ENCODE peak calls at places on chromosomes 6 and 20, in nine cellular contexts. One of them, this sample, is unnamed.

GRCh38 chr20:14444106-14444505 is 106.7 kb upstream of the FLRT3 start:
- DNase-seq in transverse colon: no peak
- DNase-seq in ovary: no peak
- DNase-seq in tibial nerve: no peak
- DNase-seq in endothelial cell of umbilical vein: no peak
- DNase-seq in heart left ventricle: no peak
- DNase-seq in HepG2: no peak
- DNase-seq in HCT116: no peak
- DNase-seq in sigmoid colon: no peak
- DNase-seq in this sample: no peak

GRCh38 chr6:101114703-101115102 is 233.6 kb upstream of the ASCC3 start:
- DNase-seq in sigmoid colon: no peak
- DNase-seq in transverse colon: no peak
- DNase-seq in ovary: no peak
- DNase-seq in tibial nerve: no peak
- DNase-seq in heart left ventricle: no peak
- DNase-seq in HepG2: peak; percentile 10
- DNase-seq in endothelial cell of umbilical vein: no peak
- DNase-seq in HCT116: peak; percentile 18
- DNase-seq in this sample: no peak

GRCh38 chr6:157887892-157888291 is 64.8 kb downstream of the SNX9 start:
- DNase-seq in HepG2: no peak
- DNase-seq in heart left ventricle: no peak
- DNase-seq in tibial nerve: no peak
- DNase-seq in HCT116: no peak
- DNase-seq in endothelial cell of umbilical vein: no peak
- DNase-seq in ovary: no peak
- DNase-seq in transverse colon: no peak
- DNase-seq in sigmoid colon: no peak
- DNase-seq in this sample: no peak

GRCh38 chr6:39908838-39909583 is 25.3 kb downstream of the MOCS1 start:
- DNase-seq in HepG2: no peak
- DNase-seq in transverse colon: no peak
- DNase-seq in tibial nerve: no peak
- DNase-seq in sigmoid colon: peak; percentile 28
- DNase-seq in endothelial cell of umbilical vein: no peak
- DNase-seq in HCT116: no peak
- DNase-seq in heart left ventricle: no peak
- DNase-seq in ovary: no peak
- DNase-seq in this sample: no peak

GRCh38 chr20:34874094-34874654 is 1.5 kb upstream of the GGT7 start:
- DNase-seq in tibial nerve: peak; percentile 76
- DNase-seq in heart left ventricle: peak; percentile 75
- DNase-seq in HCT116: peak; percentile 79
- DNase-seq in sigmoid colon: peak; percentile 88
- DNase-seq in transverse colon: peak; percentile 88
- DNase-seq in HepG2: peak; percentile 90
- DNase-seq in ovary: peak; percentile 76
- DNase-seq in endothelial cell of umbilical vein: peak; percentile 90
- DNase-seq in this sample: peak; percentile 68

GRCh38 chr6:147003186-147003585 is 201.0 kb upstream of the STXBP5 start:
- DNase-seq in sigmoid colon: no peak
- DNase-seq in HCT116: no peak
- DNase-seq in transverse colon: no peak
- DNase-seq in ovary: no peak
- DNase-seq in HepG2: no peak
- DNase-seq in endothelial cell of umbilical vein: no peak
- DNase-seq in heart left ventricle: no peak
- DNase-seq in tibial nerve: no peak
- DNase-seq in this sample: no peak

GRCh38 chr6:29653452-29654038 is 3.3 kb upstream of the MOG start:
- DNase-seq in sigmoid colon: no peak
- DNase-seq in transverse colon: peak; percentile 23
- DNase-seq in heart left ventricle: peak; percentile 39
- DNase-seq in tibial nerve: no peak
- DNase-seq in HCT116: peak; percentile 74
- DNase-seq in endothelial cell of umbilical vein: peak; percentile 66
- DNase-seq in HepG2: peak; percentile 69
- DNase-seq in ovary: no peak
- DNase-seq in this sample: no peak

GRCh38 chr20:22408521-22409402 is 175.6 kb downstream of the FOXA2 start:
- DNase-seq in ovary: no peak
- DNase-seq in transverse colon: no peak
- DNase-seq in HepG2: no peak
- DNase-seq in HCT116: no peak
- DNase-seq in tibial nerve: no peak
- DNase-seq in heart left ventricle: no peak
- DNase-seq in sigmoid colon: no peak
- DNase-seq in endothelial cell of umbilical vein: no peak
- DNase-seq in this sample: no peak

GRCh38 chr20:24362080-24362479 is 107.3 kb upstream of the SYNDIG1 start:
- DNase-seq in endothelial cell of umbilical vein: no peak
- DNase-seq in HCT116: no peak
- DNase-seq in transverse colon: no peak
- DNase-seq in sigmoid colon: no peak
- DNase-seq in tibial nerve: no peak
- DNase-seq in HepG2: no peak
- DNase-seq in heart left ventricle: no peak
- DNase-seq in ovary: no peak
- DNase-seq in this sample: no peak

GRCh38 chr20:57205625-57206219 is 60.7 kb downstream of the BMP7 start:
- DNase-seq in ovary: no peak
- DNase-seq in endothelial cell of umbilical vein: no peak
- DNase-seq in sigmoid colon: no peak
- DNase-seq in HCT116: peak; percentile 81
- DNase-seq in tibial nerve: no peak
- DNase-seq in transverse colon: no peak
- DNase-seq in HepG2: no peak
- DNase-seq in heart left ventricle: no peak
- DNase-seq in this sample: no peak

GRCh38 chr6:46565531-46565930 is 74.3 kb upstream of the RCAN2 start:
- DNase-seq in HCT116: no peak
- DNase-seq in heart left ventricle: no peak
- DNase-seq in tibial nerve: no peak
- DNase-seq in transverse colon: no peak
- DNase-seq in sigmoid colon: no peak
- DNase-seq in HepG2: no peak
- DNase-seq in endothelial cell of umbilical vein: no peak
- DNase-seq in ovary: no peak
- DNase-seq in this sample: no peak

GRCh38 chr6:168562576-168563151 is 121.7 kb downstream of the SMOC2 start:
- DNase-seq in endothelial cell of umbilical vein: no peak
- DNase-seq in ovary: no peak
- DNase-seq in HepG2: no peak
- DNase-seq in heart left ventricle: no peak
- DNase-seq in HCT116: no peak
- DNase-seq in transverse colon: no peak
- DNase-seq in sigmoid colon: no peak
- DNase-seq in tibial nerve: no peak
- DNase-seq in this sample: no peak

GRCh38 chr20:6086868-6087267 is 33.0 kb upstream of the LRRN4 start:
- DNase-seq in HepG2: no peak
- DNase-seq in tibial nerve: no peak
- DNase-seq in endothelial cell of umbilical vein: no peak
- DNase-seq in transverse colon: no peak
- DNase-seq in HCT116: no peak
- DNase-seq in ovary: no peak
- DNase-seq in heart left ventricle: no peak
- DNase-seq in sigmoid colon: no peak
- DNase-seq in this sample: no peak

DNA sequence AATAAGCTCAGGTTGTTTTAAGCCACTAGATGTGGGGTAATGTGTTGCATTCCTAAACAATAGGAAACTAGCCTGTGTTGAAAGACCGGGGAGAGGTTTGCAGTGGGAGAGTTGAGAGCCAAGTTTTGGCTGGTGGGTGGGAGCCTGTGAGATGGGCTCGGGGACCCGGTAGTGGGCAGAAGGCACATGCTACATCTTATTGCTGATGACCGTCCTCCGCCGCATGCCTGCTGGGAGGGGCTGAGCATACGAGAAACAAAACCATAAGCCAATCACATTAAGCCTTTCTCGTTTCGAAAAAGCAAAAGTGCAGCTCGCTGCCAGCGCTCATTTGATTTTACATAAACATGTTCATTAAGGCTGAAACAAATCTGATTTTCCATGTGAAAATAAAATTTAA is 57.4 kb upstream of the MPC1 start:
- DNase-seq in HepG2: no peak
- DNase-seq in transverse colon: no peak
- DNase-seq in endothelial cell of umbilical vein: no peak
- DNase-seq in HCT116: no peak
- DNase-seq in heart left ventricle: no peak
- DNase-seq in ovary: no peak
- DNase-seq in sigmoid colon: no peak
- DNase-seq in tibial nerve: no peak
- DNase-seq in this sample: no peak
- TF ChIP-seq POLR2A in HepG2: no peak
- TF ChIP-seq POLR2A in transverse colon: no peak
- TF ChIP-seq POLR2A in endothelial cell of umbilical vein: no peak
- TF ChIP-seq POLR2A in HCT116: no peak
- TF ChIP-seq POLR2A in heart left ventricle: no peak
- TF ChIP-seq POLR2A in ovary: no peak
- TF ChIP-seq POLR2A in sigmoid colon: no peak
- TF ChIP-seq POLR2A in tibial nerve: no peak
- TF ChIP-seq POLR2A in this sample: no peak

GRCh38 chr6:143949962-143950361 is 58.1 kb downstream of the PLAGL1 start:
- DNase-seq in endothelial cell of umbilical vein: no peak
- DNase-seq in tibial nerve: no peak
- DNase-seq in ovary: no peak
- DNase-seq in transverse colon: no peak
- DNase-seq in HCT116: no peak
- DNase-seq in HepG2: no peak
- DNase-seq in sigmoid colon: no peak
- DNase-seq in heart left ventricle: no peak
- DNase-seq in this sample: no peak

GRCh38 chr6:143950874-143951273 is 57.2 kb downstream of the PLAGL1 start:
- DNase-seq in tibial nerve: no peak
- DNase-seq in HepG2: peak; percentile 35
- DNase-seq in HCT116: no peak
- DNase-seq in heart left ventricle: no peak
- DNase-seq in ovary: no peak
- DNase-seq in transverse colon: no peak
- DNase-seq in endothelial cell of umbilical vein: no peak
- DNase-seq in sigmoid colon: no peak
- DNase-seq in this sample: no peak

GRCh38 chr6:143949535-143949934 is 58.5 kb downstream of the PLAGL1 start:
- DNase-seq in transverse colon: no peak
- DNase-seq in endothelial cell of umbilical vein: no peak
- DNase-seq in HCT116: no peak
- DNase-seq in tibial nerve: no peak
- DNase-seq in ovary: no peak
- DNase-seq in sigmoid colon: no peak
- DNase-seq in HepG2: no peak
- DNase-seq in heart left ventricle: no peak
- DNase-seq in this sample: no peak

GRCh38 chr6:143952386-143952785 is 55.7 kb downstream of the PLAGL1 start:
- DNase-seq in ovary: no peak
- DNase-seq in tibial nerve: no peak
- DNase-seq in heart left ventricle: no peak
- DNase-seq in transverse colon: no peak
- DNase-seq in HCT116: no peak
- DNase-seq in HepG2: no peak
- DNase-seq in sigmoid colon: no peak
- DNase-seq in endothelial cell of umbilical vein: no peak
- DNase-seq in this sample: no peak

DNA sequence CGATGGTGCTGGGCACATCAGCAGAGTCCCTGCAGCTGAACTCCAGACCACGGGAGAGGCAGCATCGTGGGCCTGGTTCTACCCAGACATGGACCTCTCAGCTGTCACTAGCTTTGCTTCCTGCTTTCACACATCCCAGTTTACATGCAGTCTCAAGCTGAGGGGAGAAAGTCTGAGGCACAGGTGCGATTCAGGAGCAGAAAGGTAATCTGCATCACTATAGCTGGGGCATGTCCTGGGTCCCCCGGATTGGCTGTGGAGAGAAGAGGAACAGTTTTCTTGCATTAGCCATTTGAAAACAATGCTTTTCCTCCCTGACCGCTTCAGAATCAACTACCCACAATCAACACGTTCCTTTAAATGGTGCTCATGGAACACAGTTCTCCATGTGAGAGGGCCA is 59.9 kb downstream of the PLAGL1 start:
- DNase-seq in endothelial cell of umbilical vein: no peak
- DNase-seq in sigmoid colon: no peak
- DNase-seq in transverse colon: no peak
- DNase-seq in ovary: no peak
- DNase-seq in HCT116: no peak
- DNase-seq in heart left ventricle: no peak
- DNase-seq in tibial nerve: no peak
- DNase-seq in HepG2: no peak
- DNase-seq in this sample: no peak
- H3K4me3 ChIP-seq in endothelial cell of umbilical vein: no peak overlapping the region
- H3K4me3 ChIP-seq in sigmoid colon: no peak overlapping the region
- H3K4me3 ChIP-seq in transverse colon: no peak overlapping the region
- H3K4me3 ChIP-seq in ovary: no peak overlapping the region
- H3K4me3 ChIP-seq in HCT116: no peak overlapping the region
- H3K4me3 ChIP-seq in heart left ventricle: no peak overlapping the region
- H3K4me3 ChIP-seq in tibial nerve: no peak overlapping the region
- H3K4me3 ChIP-seq in HepG2: no peak overlapping the region
- H3K4me3 ChIP-seq in this sample: no peak overlapping the region

GRCh38 chr6:43510827-43511163 is 649 bp upstream of the LRRC73 start:
- DNase-seq in tibial nerve: no peak
- DNase-seq in heart left ventricle: no peak
- DNase-seq in HCT116: no peak
- DNase-seq in transverse colon: peak; percentile 72
- DNase-seq in HepG2: no peak
- DNase-seq in endothelial cell of umbilical vein: no peak
- DNase-seq in ovary: no peak
- DNase-seq in sigmoid colon: no peak
- DNase-seq in this sample: no peak
- TF ChIP-seq POLR2A in tibial nerve: no peak
- TF ChIP-seq POLR2A in heart left ventricle: no peak
- TF ChIP-seq POLR2A in HCT116: no peak
- TF ChIP-seq POLR2A in transverse colon: no peak
- TF ChIP-seq POLR2A in HepG2: no peak
- TF ChIP-seq POLR2A in endothelial cell of umbilical vein: no peak
- TF ChIP-seq POLR2A in ovary: no peak
- TF ChIP-seq POLR2A in sigmoid colon: no peak
- TF ChIP-seq POLR2A in this sample: no peak

DNA sequence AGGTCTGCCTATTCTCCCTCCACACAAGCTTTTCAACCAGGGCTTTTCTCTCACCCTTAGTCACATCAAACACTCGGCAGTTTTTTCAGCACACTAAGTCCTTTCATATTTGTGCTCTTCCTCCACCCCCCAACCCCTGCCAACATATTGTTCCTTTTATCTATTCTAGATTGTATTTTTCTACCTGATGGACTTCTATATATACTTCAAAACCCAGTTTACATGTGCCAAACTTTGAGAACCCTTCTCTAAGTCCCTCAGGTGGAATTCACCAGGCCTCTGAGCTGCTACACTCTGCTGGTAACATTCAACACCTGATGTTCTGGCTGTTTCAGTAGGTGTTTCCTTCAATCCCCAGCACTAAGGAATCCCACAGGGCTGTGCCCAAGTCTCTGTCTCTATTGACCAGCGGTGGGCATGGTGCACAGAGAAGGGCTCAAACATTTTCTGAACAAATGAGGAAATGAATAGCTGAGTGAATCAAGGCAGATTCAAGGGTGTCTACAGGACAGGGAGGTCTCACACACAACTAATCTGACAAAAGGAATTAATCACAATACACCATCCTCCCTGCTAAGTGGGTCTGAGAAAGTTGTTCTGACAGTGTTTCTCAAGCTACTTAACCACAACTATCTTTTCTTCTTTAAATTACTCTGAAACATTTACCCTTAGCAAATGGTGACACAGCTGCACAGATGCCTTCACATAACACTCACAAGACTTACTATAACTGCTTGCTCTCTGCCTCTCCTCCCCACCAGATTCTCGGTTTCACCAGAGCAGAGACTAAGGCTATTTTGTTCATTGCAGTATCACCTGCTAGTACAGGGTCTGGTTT is 166.5 kb downstream of the TSHZ2 start:
- DNase-seq in transverse colon: no peak
- DNase-seq in endothelial cell of umbilical vein: no peak
- DNase-seq in sigmoid colon: no peak
- DNase-seq in ovary: no peak
- DNase-seq in HepG2: no peak
- DNase-seq in tibial nerve: no peak
- DNase-seq in heart left ventricle: no peak
- DNase-seq in HCT116: no peak
- DNase-seq in this sample: no peak
- H3K4me3 ChIP-seq in transverse colon: no peak overlapping the region
- H3K4me3 ChIP-seq in endothelial cell of umbilical vein: no peak overlapping the region
- H3K4me3 ChIP-seq in sigmoid colon: no peak overlapping the region
- H3K4me3 ChIP-seq in ovary: no peak overlapping the region
- H3K4me3 ChIP-seq in HepG2: no peak overlapping the region
- H3K4me3 ChIP-seq in tibial nerve: no peak overlapping the region
- H3K4me3 ChIP-seq in heart left ventricle: no peak overlapping the region
- H3K4me3 ChIP-seq in HCT116: no peak overlapping the region
- H3K4me3 ChIP-seq in this sample: no peak overlapping the region

This sample was measured in breast epithelium.